ENCODE peak calls at places on chromosomes 7 and 10, in four cellular contexts. W is mesenchymal stem cell, A is neuronal stem cell, H is mesendoderm. N is an unnamed sample.

GRCh38 chr7:101923276-101923985 is 106.0 kb downstream of the CUX1 start:
- DNase-seq in W (no peak), A (no peak), H (peak), N (no peak)

GRCh38 chr10:24963646-24964045 is 11.2 kb upstream of the PRTFDC1 start:
- DNase-seq in W (no peak), A (no peak), H (no peak), N (no peak)

GRCh38 chr10:24305551-24306506 is 96.9 kb downstream of the KIAA1217 start:
- DNase-seq in W (no peak), A (no peak), H (no peak), N (no peak)

GRCh38 chr10:88851706-88852105 is at the start of gene ANKRD22:
- DNase-seq in W (peak), A (no peak), H (peak), N (peak)

GRCh38 chr10:73017955-73018480 is 63.4 kb upstream of the PLA2G12B start:
- DNase-seq in W (peak), A (no peak), H (peak), N (no peak)

GRCh38 chr10:52883996-52884871 is 111.7 kb upstream of the MBL2 start:
- DNase-seq in W (peak), A (peak), H (peak), N (peak)

GRCh38 chr10:87618470-87619423 is 40.9 kb upstream of the PAPSS2 start:
- DNase-seq in W (peak), A (no peak), H (no peak), N (no peak)

GRCh38 chr10:5943536-5943935 is 33.8 kb downstream of the IL15RA start:
- DNase-seq in W (no peak), A (no peak), H (no peak), N (peak)

GRCh38 chr10:12041766-12042408 is 722 bp downstream of the UPF2 start:
- DNase-seq in W (peak), A (no peak), H (peak), N (no peak)

GRCh38 chr10:110764378-110764777 is 107.3 kb upstream of the PDCD4 start:
- DNase-seq in W (no peak), A (no peak), H (no peak), N (no peak)

GRCh38 chr7:34128762-34129161 is 223.4 kb downstream of the BMPER start:
- DNase-seq in W (peak), A (no peak), H (no peak), N (no peak)

GRCh38 chr10:72344932-72345331 is 9.8 kb downstream of the DNAJB12 start:
- DNase-seq in W (no peak), A (no peak), H (no peak), N (no peak)

GRCh38 chr10:23293145-23293724 is 51.4 kb downstream of the C10orf67 start:
- DNase-seq in W (peak), A (peak), H (peak), N (peak)

GRCh38 chr7:107353701-107354100 is 116.2 kb upstream of the GPR22 start:
- DNase-seq in W (no peak), A (no peak), H (no peak), N (no peak)

GRCh38 chr7:7641129-7641663 is 644 bp downstream of the UMAD1 start:
- DNase-seq in W (no peak), A (peak), H (peak), N (peak)

GRCh38 chr7:8908889-8909288 is 475.5 kb downstream of the NXPH1 start:
- DNase-seq in W (no peak), A (no peak), H (no peak), N (no peak)

GRCh38 chr10:75186310-75186709 is 24.3 kb upstream of the VDAC2 start:
- DNase-seq in W (no peak), A (no peak), H (no peak), N (no peak)

GRCh38 chr7:34036069-34036920 is 131.0 kb downstream of the BMPER start:
- DNase-seq in W (peak), A (no peak), H (peak), N (no peak)

GRCh38 chr10:45354261-45354660 is 19.8 kb upstream of the ALOX5 start:
- DNase-seq in W (no peak), A (no peak), H (no peak), N (no peak)

GRCh38 chr7:132077986-132078385 is 498.3 kb downstream of the PLXNA4 start:
- DNase-seq in W (peak), A (no peak), H (no peak), N (no peak)

GRCh38 chr10:22086730-22087364 is 83.3 kb upstream of the DNAJC1 start:
- DNase-seq in W (peak), A (no peak), H (peak), N (peak)

GRCh38 chr7:14691597-14692203 is 210.9 kb downstream of the DGKB start:
- DNase-seq in W (peak), A (peak), H (peak), N (peak)

GRCh38 chr7:131945313-131945831 is 388.9 kb upstream of the PODXL start:
- DNase-seq in W (peak), A (peak), H (peak), N (peak)

GRCh38 chr7:112987171-112987570 is 99.5 kb downstream of the GPR85 start:
- DNase-seq in W (no peak), A (no peak), H (no peak), N (no peak)

GRCh38 chr10:43360086-43360485 is 11.3 kb upstream of the FXYD4 start:
- DNase-seq in W (no peak), A (no peak), H (no peak), N (no peak)

GRCh38 chr7:44664756-44665461 is 58.5 kb downstream of the OGDH start:
- DNase-seq in W (no peak), A (no peak), H (no peak), N (no peak)

GRCh38 chr10:71927669-71928592 is 36.3 kb upstream of the CHST3 start:
- DNase-seq in W (peak), A (no peak), H (no peak), N (no peak)

GRCh38 chr10:92153-92552 is 43.1 kb upstream of the TUBB8 start:
- DNase-seq in W (no peak), A (no peak), H (no peak), N (no peak)

GRCh38 chr10:51321968-51322367 is 247.7 kb downstream of the PRKG1 start:
- DNase-seq in W (peak), A (no peak), H (peak), N (no peak)

GRCh38 chr10:133124357-133125211 is 35.4 kb upstream of the KNDC1 start:
- DNase-seq in W (no peak), A (peak), H (peak), N (peak)

GRCh38 chr7:150992833-150993302 is 2.1 kb downstream of the NOS3 start:
- DNase-seq in W (peak), A (peak), H (peak), N (peak)

GRCh38 chr10:68560916-68561691 is 967 bp downstream of the TET1 start:
- DNase-seq in W (peak), A (peak), H (peak), N (peak)

GRCh38 chr10:102389894-102390293 is 5.6 kb upstream of the NFKB2 start:
- DNase-seq in W (no peak), A (no peak), H (no peak), N (no peak)

GRCh38 chr10:61896854-61897661 is 4.4 kb upstream of the ARID5B start:
- DNase-seq in W (peak), A (peak), H (peak), N (peak)
- H2BK120ac ChIP-seq in W (peak), A (no peak), H (no peak), N (no peak)

DNA sequence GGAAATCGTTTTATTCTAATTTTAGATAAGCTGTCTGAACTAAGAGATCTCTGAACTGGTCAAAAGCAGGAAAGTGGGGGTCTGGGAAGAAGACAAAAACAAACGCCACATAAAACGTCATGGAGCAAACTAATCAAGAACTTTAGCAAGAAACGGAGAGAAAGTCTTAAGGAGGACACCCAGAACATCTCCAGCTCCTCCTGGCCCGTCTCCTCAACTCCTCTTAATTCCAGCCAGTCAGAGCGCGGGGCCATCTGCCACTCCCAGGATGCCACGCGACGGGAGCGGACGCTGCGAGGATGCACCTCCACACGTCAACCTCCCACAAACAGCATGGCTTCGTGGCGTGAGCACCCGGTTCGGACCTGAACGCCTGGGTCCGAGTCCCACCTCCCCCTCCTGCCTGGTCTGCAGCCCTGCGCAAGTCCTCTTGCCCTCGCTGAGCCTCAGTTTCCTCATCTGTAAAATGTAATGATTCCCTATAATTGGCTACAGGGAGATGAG is 598 bp downstream of the MMS19 start:
- DNase-seq in W (peak), A (peak), H (peak), N (peak)
- H2BK120ac ChIP-seq in W (no peak), A (no peak), H (no peak), N (no peak)

GRCh38 chr10:93493162-93493561 is 3.2 kb upstream of the CEP55 start:
- DNase-seq in W (no peak), A (no peak), H (peak), N (no peak)

GRCh38 chr10:93496322-93497041 is at the start of gene CEP55:
- DNase-seq in W (peak), A (peak), H (peak), N (peak)

GRCh38 chr10:93494494-93494893 is 1.9 kb upstream of the CEP55 start:
- DNase-seq in W (no peak), A (no peak), H (no peak), N (no peak)

GRCh38 chr10:93498196-93498595 is 1.8 kb downstream of the CEP55 start:
- DNase-seq in W (no peak), A (no peak), H (no peak), N (no peak)

GRCh38 chr10:93495654-93496321 is 624 bp upstream of the CEP55 start:
- DNase-seq in W (peak), A (no peak), H (peak), N (no peak)
- H2BK120ac ChIP-seq in W (no peak), A (no peak), H (no peak), N (no peak)

GRCh38 chr7:35875292-35875691 is 74.4 kb downstream of the SEPTIN7 start:
- DNase-seq in W (no peak), A (no peak), H (no peak), N (no peak)

GRCh38 chr7:35874881-35875280 is 74.0 kb downstream of the SEPTIN7 start:
- DNase-seq in W (no peak), A (no peak), H (no peak), N (no peak)

GRCh38 chr7:35878356-35878755 is 77.5 kb downstream of the SEPTIN7 start:
- DNase-seq in W (peak), A (no peak), H (no peak), N (no peak)
- H2BK120ac ChIP-seq in W (no peak), A (no peak), H (no peak), N (no peak)

GRCh38 chr7:139915301-139915863 is 86.3 kb downstream of the TBXAS1 start:
- DNase-seq in W (no peak), A (no peak), H (no peak), N (no peak)
- H2BK120ac ChIP-seq in W (peak), A (no peak), H (no peak), N (no peak)

DNA sequence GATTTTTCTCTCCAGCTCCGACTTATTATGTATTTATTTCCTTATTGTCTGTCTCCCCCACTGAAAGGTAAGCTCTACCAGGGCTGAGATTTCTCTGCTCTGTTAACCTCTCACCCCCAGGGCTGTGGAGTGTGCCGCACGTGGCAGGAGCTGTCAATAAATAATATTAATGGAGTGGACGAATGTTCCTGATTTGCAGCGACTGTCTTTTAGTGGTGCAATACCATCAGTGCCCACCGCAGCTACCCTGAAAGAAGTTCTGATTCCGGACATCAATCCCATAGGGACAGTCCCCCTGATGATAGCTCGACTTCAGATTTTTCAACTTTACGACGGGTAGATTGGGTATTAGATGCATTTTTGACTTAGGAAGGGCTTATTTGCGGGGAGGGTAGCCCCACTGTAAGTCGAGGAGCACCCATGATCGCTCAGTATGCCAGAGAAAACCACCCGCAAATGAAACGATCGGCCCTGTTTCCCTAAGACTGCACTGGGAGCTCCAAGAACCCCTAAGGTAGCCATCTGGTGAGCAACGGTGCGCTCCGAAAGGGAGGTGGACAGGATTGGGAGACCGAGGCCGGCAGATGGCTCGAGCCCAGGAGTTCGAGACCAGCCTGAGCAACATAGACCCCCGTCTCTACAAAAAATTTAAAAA is 986 bp upstream of the PPP2R2D start:
- DNase-seq in W (peak), A (no peak), H (peak), N (no peak)
- H2BK120ac ChIP-seq in W (no peak), A (no peak), H (no peak), N (no peak)

DNA sequence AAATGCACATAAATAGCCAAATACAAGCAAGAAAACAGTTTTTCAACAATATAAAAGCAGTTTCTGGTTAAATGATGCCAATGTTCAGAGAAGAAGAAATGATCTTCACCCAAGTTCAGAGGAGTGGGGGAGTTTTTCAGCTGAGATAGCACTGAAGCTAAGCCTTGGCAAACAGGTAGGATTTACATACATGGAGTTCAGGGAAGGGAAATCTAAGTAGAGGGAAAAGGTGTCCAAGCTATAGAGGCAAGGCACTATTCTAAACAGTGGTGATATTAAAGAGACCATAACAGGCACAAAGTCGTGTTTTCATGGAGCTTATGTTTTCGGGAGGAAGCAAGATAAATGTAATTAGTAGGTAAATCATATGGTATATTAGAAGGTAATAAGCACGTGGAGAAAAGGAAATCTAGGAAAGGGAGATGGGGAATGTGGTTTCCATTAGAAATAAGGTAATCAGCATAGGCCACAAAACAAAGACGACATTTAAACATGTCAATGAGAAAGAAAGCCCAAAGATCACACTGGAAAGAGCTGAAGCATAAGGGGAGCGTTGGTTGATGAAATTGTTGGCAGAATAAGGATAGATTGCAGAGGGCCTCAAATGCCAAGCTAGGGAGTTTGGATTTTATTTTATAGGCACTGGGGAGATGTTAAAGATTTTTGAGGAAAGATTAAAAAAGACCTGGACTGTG is 704.3 kb downstream of the MAGI2 start:
- DNase-seq in W (no peak), A (no peak), H (no peak), N (no peak)
- H2BK120ac ChIP-seq in W (no peak), A (no peak), H (no peak), N (no peak)

N was measured in H9.